ENCODE peak calls at places on chromosomes 13 and 19, in four cellular contexts. Y is heart left ventricle, B is lower lobe of right lung, M is uterus. L is an unnamed sample.

GRCh38 chr19:3253270-3253669 is 28.8 kb downstream of the CELF5 start:
- DNase-seq in Y (no peak), B (no peak), M (no peak), L (no peak)

GRCh38 chr13:62643007-62643483 is 1227.4 kb upstream of the PCDH20 start:
- DNase-seq in Y (no peak), B (no peak), M (no peak), L (no peak)

GRCh38 chr13:20969182-20969581 is 66.6 kb upstream of the XPO4 start:
- DNase-seq in Y (no peak), B (no peak), M (no peak), L (no peak)

GRCh38 chr13:113897161-113897560 is 33.3 kb upstream of the GAS6 start:
- DNase-seq in Y (no peak), B (no peak), M (peak), L (peak)

GRCh38 chr13:30020726-30021312 is 170.4 kb upstream of the UBL3 start:
- DNase-seq in Y (no peak), B (no peak), M (no peak), L (no peak)

GRCh38 chr19:3073159-3073563 is 10.9 kb upstream of the TLE5 start:
- DNase-seq in Y (no peak), B (no peak), M (peak), L (peak)

GRCh38 chr19:45098521-45099464 is 5.8 kb downstream of the PPP1R37 start:
- DNase-seq in Y (peak), B (no peak), M (peak), L (no peak)

GRCh38 chr19:13154241-13154778 is 4.1 kb downstream of the IER2 start:
- DNase-seq in Y (peak), B (peak), M (peak), L (peak)

GRCh38 chr19:35264281-35265125 is 4.3 kb upstream of the USF2 start:
- DNase-seq in Y (no peak), B (peak), M (peak), L (peak)

GRCh38 chr19:8631425-8631819 is 989 bp downstream of the NFILZ start:
- DNase-seq in Y (no peak), B (no peak), M (no peak), L (no peak)

GRCh38 chr19:49073514-49074378 is 1.2 kb upstream of the KCNA7 start:
- DNase-seq in Y (no peak), B (no peak), M (no peak), L (no peak)

GRCh38 chr13:73394066-73394465 is 335.3 kb downstream of the KLF5 start:
- DNase-seq in Y (no peak), B (no peak), M (no peak), L (no peak)

GRCh38 chr13:94656766-94657165 is 55.1 kb downstream of the GPR180 start:
- DNase-seq in Y (no peak), B (no peak), M (no peak), L (no peak)

GRCh38 chr13:20826301-20826700 is 52.5 kb upstream of the EEF1AKMT1 start:
- DNase-seq in Y (no peak), B (no peak), M (no peak), L (no peak)

GRCh38 chr13:50127017-50127725 is 111.9 kb downstream of the KCNRG start:
- DNase-seq in Y (peak), B (peak), M (peak), L (peak)

GRCh38 chr13:91845612-91846011 is 447.2 kb downstream of the GPC5 start:
- DNase-seq in Y (no peak), B (no peak), M (no peak), L (no peak)

GRCh38 chr13:109959903-109960302 is 173.5 kb upstream of the IRS2 start:
- DNase-seq in Y (no peak), B (no peak), M (no peak), L (no peak)

GRCh38 chr19:33828266-33829075 is 31.8 kb downstream of the KCTD15 start:
- DNase-seq in Y (no peak), B (no peak), M (no peak), L (no peak)

GRCh38 chr19:19028526-19028925 is 4.8 kb downstream of the SUGP2 start:
- DNase-seq in Y (no peak), B (no peak), M (no peak), L (no peak)

GRCh38 chr13:21670006-21670882 is 629 bp upstream of the FGF9 start:
- DNase-seq in Y (peak), B (peak), M (peak), L (no peak)

GRCh38 chr13:113802090-113802531 is 43.1 kb downstream of the TMEM255B start:
- DNase-seq in Y (no peak), B (peak), M (peak), L (no peak)

GRCh38 chr13:28671393-28671792 is 12.5 kb downstream of the POMP start:
- DNase-seq in Y (no peak), B (no peak), M (no peak), L (no peak)

GRCh38 chr19:44303976-44304568 is 753 bp downstream of the ZNF235 start:
- DNase-seq in Y (no peak), B (no peak), M (no peak), L (no peak)

GRCh38 chr13:59542303-59542702 is 621.4 kb downstream of the DIAPH3 start:
- DNase-seq in Y (no peak), B (no peak), M (no peak), L (no peak)

GRCh38 chr19:39413903-39414608 is 1.6 kb downstream of the PLEKHG2 start:
- DNase-seq in Y (no peak), B (no peak), M (peak), L (no peak)

GRCh38 chr19:34707661-34708060 is 26.4 kb upstream of the ZNF181 start:
- DNase-seq in Y (no peak), B (no peak), M (no peak), L (no peak)

GRCh38 chr13:25657062-25657588 is 285.4 kb downstream of the ATP8A2 start:
- DNase-seq in Y (no peak), B (no peak), M (no peak), L (no peak)

GRCh38 chr13:43354147-43354945 is 331.0 kb downstream of the DNAJC15 start:
- DNase-seq in Y (no peak), B (no peak), M (no peak), L (no peak)

GRCh38 chr19:8022275-8022674 is 16.8 kb upstream of the ELAVL1 start:
- DNase-seq in Y (no peak), B (peak), M (no peak), L (no peak)

GRCh38 chr13:36552334-36552733 is 120.0 kb downstream of the CCNA1 start:
- DNase-seq in Y (no peak), B (no peak), M (no peak), L (no peak)

GRCh38 chr13:69234171-69234570 is 873.5 kb upstream of the ATXN8OS start:
- DNase-seq in Y (no peak), B (no peak), M (no peak), L (no peak)

GRCh38 chr19:38375748-38376147 is 1.4 kb downstream of the PSMD8 start:
- DNase-seq in Y (no peak), B (no peak), M (no peak), L (no peak)

GRCh38 chr19:39031368-39032163 is 783 bp downstream of the FBXO27 start:
- DNase-seq in Y (peak), B (peak), M (peak), L (peak)

GRCh38 chr13:49985129-49985528 is 11.7 kb upstream of the TRIM13 start:
- DNase-seq in Y (no peak), B (no peak), M (no peak), L (no peak)

GRCh38 chr19:38142176-38143035 is 81.6 kb downstream of the DPF1 start:
- DNase-seq in Y (peak), B (no peak), M (peak), L (no peak)

DNA sequence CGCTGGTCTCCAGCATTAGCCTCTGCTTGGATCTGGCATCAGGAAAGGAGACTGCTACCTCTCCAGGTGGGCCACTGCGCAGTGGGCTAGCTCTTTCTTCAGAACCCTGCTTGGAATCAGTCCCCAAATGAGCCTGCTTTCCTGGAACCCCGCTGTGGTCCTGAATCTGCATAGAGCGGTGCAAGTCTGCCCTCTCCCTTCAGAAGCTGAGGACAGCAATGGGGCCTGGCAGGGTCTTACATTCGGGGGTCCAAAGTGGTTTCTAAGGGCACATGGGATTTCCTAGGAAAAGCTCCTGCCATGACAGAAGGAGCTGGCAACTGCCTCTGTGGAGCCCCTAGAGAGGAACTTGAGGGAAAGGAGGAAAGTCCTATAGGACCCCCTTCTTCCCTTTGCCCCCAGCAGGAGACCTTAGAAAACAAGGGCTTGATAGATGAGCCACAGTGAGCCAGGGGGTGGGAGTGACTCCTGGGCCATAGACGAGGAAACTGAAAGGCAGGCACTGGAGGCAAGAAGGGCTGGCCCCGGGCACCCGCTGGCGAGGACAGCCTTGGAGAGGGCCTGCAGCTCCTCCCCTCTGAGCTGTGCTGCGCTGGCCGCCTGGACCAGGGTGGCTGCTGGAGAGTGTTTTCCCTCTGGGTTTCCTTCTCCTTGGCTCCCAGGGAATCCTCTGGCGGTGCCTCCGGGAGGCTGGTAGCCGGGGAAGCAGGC is 1.4 kb upstream of the VSTM2B start:
- DNase-seq in Y (no peak), B (peak), M (no peak), L (no peak)
- H3K4me3 ChIP-seq in Y (no peak), B (no peak), M (no peak), L (no peak)

DNA sequence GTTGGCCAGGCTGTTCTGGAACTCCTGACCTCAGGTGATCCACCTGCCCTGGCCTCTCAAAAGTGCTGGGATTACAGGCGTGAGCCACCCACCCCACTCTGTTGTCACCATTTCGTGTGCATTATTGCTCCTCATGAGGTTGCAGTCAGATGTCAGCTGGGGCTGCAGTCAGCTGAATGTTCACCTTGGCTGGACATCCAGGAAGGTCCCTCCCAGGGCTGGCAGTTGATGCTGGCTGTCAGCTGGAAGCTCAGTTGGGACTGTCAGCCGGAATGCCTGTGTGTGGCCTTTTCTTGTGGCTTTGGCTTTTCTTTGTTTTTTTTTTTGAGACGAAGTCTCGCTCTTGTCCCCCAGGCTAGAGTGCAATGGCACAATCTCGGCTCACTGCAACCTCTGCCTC is 6.6 kb downstream of the MEGF8 start:
- DNase-seq in Y (no peak), B (no peak), M (no peak), L (no peak)
- H3K27ac ChIP-seq in Y (peak), B (no peak), M (no peak), L (no peak)

GRCh38 chr19:1719519-1719918 is 33.8 kb upstream of the ONECUT3 start:
- DNase-seq in Y (no peak), B (no peak), M (no peak), L (no peak)

GRCh38 chr19:1717200-1717969 is 35.9 kb upstream of the ONECUT3 start:
- DNase-seq in Y (no peak), B (no peak), M (no peak), L (no peak)

GRCh38 chr19:1717970-1718264 is 35.4 kb upstream of the ONECUT3 start:
- DNase-seq in Y (no peak), B (no peak), M (no peak), L (no peak)

GRCh38 chr19:1720237-1720636 is 33.1 kb upstream of the ONECUT3 start:
- DNase-seq in Y (no peak), B (no peak), M (no peak), L (no peak)

GRCh38 chr19:1718382-1719315 is 34.7 kb upstream of the ONECUT3 start:
- DNase-seq in Y (no peak), B (no peak), M (no peak), L (no peak)
- H3K4me3 ChIP-seq in Y (no peak), B (no peak), M (no peak), L (no peak)

GRCh38 chr19:29405728-29405995 is 120.1 kb upstream of the VSTM2B start:
- DNase-seq in Y (no peak), B (no peak), M (no peak), L (no peak)
- H3K27ac ChIP-seq in Y (no peak), B (peak), M (peak), L (no peak)

GRCh38 chr13:97392020-97392419 is 41.9 kb upstream of the RAP2A start:
- DNase-seq in Y (no peak), B (no peak), M (no peak), L (no peak)

GRCh38 chr13:97395437-97396136 is 38.4 kb upstream of the RAP2A start:
- DNase-seq in Y (no peak), B (no peak), M (no peak), L (no peak)

GRCh38 chr13:97401421-97401820 is 32.5 kb upstream of the RAP2A start:
- DNase-seq in Y (no peak), B (no peak), M (no peak), L (no peak)

GRCh38 chr13:97394542-97394941 is 39.4 kb upstream of the RAP2A start:
- DNase-seq in Y (no peak), B (no peak), M (no peak), L (no peak)

DNA sequence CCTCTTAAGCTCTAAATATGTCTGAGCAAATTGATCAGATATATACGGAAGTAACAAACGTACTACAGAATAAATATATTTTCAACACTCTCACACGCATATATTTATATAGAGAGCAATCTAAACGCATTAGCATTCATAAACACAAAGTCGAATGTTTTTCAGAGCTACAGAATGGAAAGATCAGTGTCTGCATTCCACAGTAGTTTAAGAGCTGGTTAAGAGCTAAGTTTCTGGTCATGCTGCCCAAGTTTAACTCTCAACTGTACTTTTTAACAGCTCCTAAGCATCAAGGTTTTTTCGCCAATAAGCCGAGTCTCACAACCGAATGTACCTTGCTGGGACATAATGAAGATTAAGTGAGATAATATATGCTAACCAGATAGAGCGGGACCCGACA is 36.7 kb upstream of the RAP2A start:
- DNase-seq in Y (no peak), B (no peak), M (no peak), L (no peak)
- H3K4me3 ChIP-seq in Y (no peak), B (no peak), M (no peak), L (no peak)

GRCh38 chr13:97238432-97238831 is 16.3 kb downstream of the MBNL2 start:
- DNase-seq in Y (no peak), B (no peak), M (no peak), L (no peak)
- H3K27ac ChIP-seq in Y (peak), B (peak), M (peak), L (no peak)

DNA sequence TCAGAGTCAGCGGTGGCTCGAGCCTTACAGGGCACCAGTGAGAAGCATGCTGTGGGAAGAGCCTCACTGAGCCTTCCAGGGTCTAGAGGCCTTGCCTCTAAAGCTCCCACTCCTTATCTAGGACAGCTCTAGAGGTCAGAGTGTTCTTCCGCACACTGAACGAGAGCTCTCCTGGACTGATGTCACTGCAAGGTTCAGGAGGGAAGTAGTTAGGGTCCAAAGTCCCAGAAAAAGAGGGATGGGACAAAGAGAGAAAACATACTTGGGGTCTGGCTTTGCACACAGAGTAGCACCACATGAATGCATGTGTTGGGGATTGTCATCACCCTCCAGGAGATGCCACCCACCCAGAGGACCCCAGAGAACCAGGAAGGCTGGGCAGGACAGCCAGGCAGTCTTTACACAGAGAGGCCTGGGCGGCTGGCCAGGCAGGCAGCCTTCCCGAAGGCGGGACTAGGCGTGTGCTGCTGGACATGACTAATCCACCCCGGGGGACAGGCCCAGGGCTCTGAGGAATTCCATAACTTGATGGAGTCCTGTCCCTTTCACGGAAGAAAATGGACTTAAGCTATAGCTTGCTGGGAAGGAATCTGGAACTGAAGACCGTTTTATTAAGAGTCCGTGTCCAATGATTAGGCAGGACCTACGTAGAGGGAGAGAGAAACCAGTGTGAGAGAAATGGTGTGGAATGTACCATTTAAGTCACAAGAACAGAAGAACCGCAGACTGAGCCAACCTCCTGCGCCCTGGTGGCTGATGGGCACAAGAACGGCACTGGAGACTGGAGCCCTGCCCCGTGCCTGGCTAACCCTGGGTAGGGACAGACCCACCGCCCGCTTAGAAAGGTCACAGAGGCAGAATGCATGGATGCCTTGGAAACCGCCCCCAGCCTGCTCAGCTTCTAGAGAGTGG is 16.7 kb upstream of the EPHX3 start:
- DNase-seq in Y (peak), B (peak), M (peak), L (peak)
- H3K4me3 ChIP-seq in Y (no peak), B (no peak), M (no peak), L (peak)

DNA sequence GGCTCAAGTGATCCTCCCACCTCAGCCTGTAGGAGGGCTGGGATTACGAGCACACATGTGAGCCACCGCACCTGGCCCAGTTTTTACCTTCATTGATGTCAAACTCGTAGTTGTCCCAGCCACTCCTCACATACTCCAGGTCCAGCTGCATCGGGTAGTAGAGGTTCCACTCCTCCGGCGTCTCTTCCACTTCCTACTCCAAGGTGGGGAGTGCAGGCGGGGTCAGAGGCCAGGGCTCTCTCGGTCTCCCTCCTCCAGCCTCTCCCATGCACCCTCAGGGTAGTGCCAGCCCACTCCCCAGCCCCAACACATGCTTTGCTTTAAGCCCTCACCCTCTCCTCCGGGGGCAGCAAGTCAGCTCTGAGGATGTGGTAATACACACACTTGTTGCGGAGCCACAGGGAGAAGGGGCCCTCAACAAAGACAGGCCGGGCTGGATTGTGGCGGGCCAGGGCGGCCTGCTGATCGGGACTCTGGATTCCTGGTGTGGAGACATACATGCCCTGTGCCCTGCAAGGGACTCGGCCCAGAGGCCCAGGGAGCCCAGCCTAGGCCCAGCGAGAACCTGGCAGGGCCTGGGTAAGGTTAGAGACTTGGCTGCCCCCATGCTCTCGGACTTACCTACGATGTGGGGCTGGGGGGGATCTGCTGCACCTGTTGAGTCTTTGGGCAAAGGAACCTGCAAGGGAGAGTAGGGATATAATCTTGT is 1.9 kb upstream of the ZNF653 start:
- DNase-seq in Y (no peak), B (no peak), M (no peak), L (no peak)
- H3K27ac ChIP-seq in Y (no peak), B (no peak), M (no peak), L (no peak)

L was measured in coronary artery.